ENCODE peak calls at places on chromosomes 12 and 14, in five cellular contexts. Q, F, G, N and W are unnamed samples.
A peak's percentile ranks its signal among the peaks of the same experiment; 100 is the strongest.

GRCh38 chr14:74794947-74795346 is 31.8 kb downstream of the YLPM1 start:
- DNase-seq in Q (no peak), G (no peak), F (no peak), N (no peak), W (no peak)

GRCh38 chr12:62269464-62270228 is 9.4 kb downstream of the USP15 start:
- DNase-seq in Q (no peak), N (no peak), F (no peak), G (no peak), W (no peak)

GRCh38 chr12:110403975-110404675 is 617 bp upstream of the ANAPC7 start:
- DNase-seq in N (peak; percentile 64), G (peak; percentile 79), F (no peak), Q (peak; percentile 68), W (peak; percentile 76)

GRCh38 chr12:98578821-98579220 is 14.7 kb upstream of the SLC25A3 start:
- DNase-seq in G (no peak), F (no peak), N (no peak), Q (no peak), W (no peak)

GRCh38 chr14:106837870-106838269 is 1311.5 kb downstream of the TMEM121 start:
- DNase-seq in F (no peak), Q (no peak), G (no peak), N (no peak), W (no peak)

GRCh38 chr12:47114481-47114892 is 34.7 kb upstream of the AMIGO2 start:
- DNase-seq in Q (no peak), N (no peak), G (no peak), F (no peak), W (no peak)

GRCh38 chr12:117404203-117404853 is 42.9 kb upstream of the NOS1 start:
- DNase-seq in F (no peak), G (no peak), N (no peak), Q (no peak), W (no peak)

GRCh38 chr12:54452628-54453027 is 20.8 kb downstream of the GTSF1 start:
- DNase-seq in F (no peak), Q (no peak), N (no peak), G (no peak), W (no peak)

GRCh38 chr14:58133739-58134138 is 18.3 kb downstream of the ARMH4 start:
- DNase-seq in G (no peak), F (no peak), N (no peak), Q (no peak), W (no peak)

GRCh38 chr12:28257411-28257810 is 67.2 kb downstream of the CCDC91 start:
- DNase-seq in F (no peak), N (no peak), G (no peak), Q (no peak), W (no peak)

GRCh38 chr14:103097244-103097993 is 2.9 kb downstream of the EXOC3L4 start:
- DNase-seq in G (no peak), N (no peak), Q (no peak), F (no peak), W (no peak)

GRCh38 chr14:103096387-103096786 is 1.9 kb downstream of the EXOC3L4 start:
- DNase-seq in G (no peak), F (no peak), Q (no peak), N (no peak), W (no peak)

GRCh38 chr14:103094406-103095209 is at the start of gene EXOC3L4:
- DNase-seq in F (no peak), N (no peak), Q (no peak), G (no peak), W (no peak)

GRCh38 chr14:103093856-103094405 is 594 bp upstream of the EXOC3L4 start:
- DNase-seq in F (no peak), G (no peak), Q (no peak), N (no peak), W (no peak)

GRCh38 chr14:103095210-103095778 is 769 bp downstream of the EXOC3L4 start:
- DNase-seq in G (no peak), F (no peak), Q (no peak), N (no peak), W (no peak)
- H3K27ac ChIP-seq in G (no peak overlapping the region), F (no peak overlapping the region), Q (no peak overlapping the region), N (no peak overlapping the region), W (peak overlapping the region; percentile 63)

GRCh38 chr12:89765959-89766824 is 57.6 kb upstream of the ATP2B1 start:
- DNase-seq in Q (no peak), G (no peak), F (no peak), N (no peak), W (no peak)
- H3K27ac ChIP-seq in Q (no peak overlapping the region), G (no peak overlapping the region), F (no peak overlapping the region), N (no peak overlapping the region), W (no peak overlapping the region)

DNA sequence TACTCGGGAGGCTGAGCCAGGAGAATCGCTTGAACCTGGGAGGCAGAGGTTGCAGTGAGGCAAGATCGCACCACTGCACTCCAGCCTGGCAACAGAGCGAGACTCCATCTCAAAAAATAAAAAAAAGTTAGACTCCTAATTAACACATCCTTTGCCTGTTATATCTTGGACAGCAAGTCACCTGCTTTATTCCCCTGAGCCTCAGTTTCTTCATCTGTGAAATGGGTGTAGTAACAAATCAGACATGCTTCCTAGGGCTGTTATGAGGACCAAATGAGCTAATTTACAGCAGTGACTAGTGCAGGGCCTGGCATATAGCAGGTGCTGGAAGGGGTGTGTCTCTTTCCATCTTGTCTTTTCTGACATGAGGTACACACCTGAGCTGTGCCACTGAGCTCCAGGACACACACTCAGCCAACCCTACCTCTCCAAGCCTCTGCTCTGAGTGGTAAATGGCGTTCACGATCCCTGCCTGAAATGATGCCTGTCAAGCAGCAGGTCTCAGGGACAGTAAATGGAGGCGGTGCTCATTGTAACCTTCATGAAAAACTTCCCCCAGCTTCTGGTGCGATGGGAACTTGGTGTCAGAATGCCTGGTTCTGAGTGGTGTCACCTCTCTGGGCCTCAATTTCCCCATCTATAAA is 31.7 kb downstream of the FOXN4 start:
- DNase-seq in N (no peak), G (no peak), Q (no peak), F (no peak), W (no peak)
- H3K27ac ChIP-seq in N (peak overlapping the region; percentile 80), G (no peak overlapping the region), Q (no peak overlapping the region), F (no peak overlapping the region), W (no peak overlapping the region)

DNA sequence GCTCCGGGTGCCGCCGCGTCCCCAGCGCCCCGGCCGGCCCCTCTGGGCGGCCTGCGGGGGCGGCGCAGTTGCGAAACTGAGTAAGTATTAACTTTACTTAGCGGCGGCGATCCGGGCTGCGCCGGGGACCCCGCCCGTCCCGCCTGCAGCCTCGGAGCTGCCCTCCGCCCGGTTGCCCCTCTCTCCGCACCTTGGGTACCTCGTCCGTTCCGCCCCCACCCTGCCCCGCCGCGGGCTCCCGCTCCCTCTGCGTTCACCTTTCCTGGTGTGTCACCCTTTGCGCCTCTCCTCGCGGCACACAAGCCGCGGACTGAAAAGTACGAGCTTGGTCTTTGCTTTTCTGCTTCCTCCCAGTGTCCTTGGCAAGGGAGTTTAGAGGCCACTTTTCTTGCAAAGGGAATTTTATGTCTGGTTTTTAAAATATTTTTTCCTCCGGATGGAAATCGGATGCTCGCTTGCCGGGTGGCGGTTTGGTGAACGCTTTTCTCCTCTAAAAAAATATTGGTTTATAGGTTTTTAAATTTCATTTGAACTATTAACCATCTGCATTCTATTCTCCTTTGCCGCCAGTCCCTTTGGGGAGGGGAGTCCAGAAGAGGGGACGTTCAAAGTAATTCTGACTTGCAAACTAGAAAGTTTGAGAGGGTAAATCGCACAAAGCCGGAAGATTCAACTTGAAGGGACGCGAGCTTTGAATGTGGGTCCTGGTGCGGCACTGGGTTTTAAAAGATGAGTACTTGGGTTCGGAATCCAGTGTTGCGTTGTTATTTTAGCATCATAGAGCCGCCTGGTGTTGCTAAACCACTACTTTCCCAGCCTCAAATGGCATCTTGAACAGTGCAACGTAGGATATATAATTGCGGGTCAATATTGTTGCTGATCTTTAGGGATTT is 833 bp downstream of the RASSF8 start:
- DNase-seq in F (peak; percentile 15), Q (peak; percentile 71), N (peak; percentile 78), G (peak; percentile 71), W (peak; percentile 45)
- H3K27ac ChIP-seq in F (peak overlapping the region; percentile 96), Q (peak overlapping the region; percentile 95), N (peak overlapping the region; percentile 95), G (peak overlapping the region; percentile 94), W (peak overlapping the region; percentile 99)

DNA sequence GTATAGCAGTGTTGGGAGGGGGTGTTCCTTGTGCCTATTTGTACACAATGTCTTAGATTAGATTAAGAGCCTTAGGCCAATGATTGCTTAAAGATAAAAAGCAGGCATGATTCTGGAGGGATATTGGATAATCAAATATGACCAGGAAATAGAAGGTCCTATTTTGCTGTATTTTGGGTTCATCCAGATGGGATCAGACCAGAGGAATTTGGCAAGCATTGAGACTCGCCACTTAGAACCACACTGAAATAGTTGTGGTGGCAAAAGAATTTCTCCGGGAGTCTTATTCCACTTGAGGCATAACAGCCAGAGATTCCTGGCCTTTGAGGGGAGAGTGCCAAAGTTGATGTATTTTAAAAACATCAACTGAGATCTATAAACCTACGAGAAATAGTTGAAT is 327.2 kb downstream of the RAD51B start:
- DNase-seq in G (no peak), F (no peak), N (no peak), Q (no peak), W (no peak)
- H3K27ac ChIP-seq in G (no peak overlapping the region), F (no peak overlapping the region), N (peak overlapping the region; percentile 92), Q (no peak overlapping the region), W (peak overlapping the region; percentile 89)

GRCh38 chr14:93967637-93968250 is 8.6 kb downstream of the ASB2 start:
- DNase-seq in Q (no peak), F (no peak), G (no peak), N (no peak), W (no peak)
- H3K27ac ChIP-seq in Q (no peak overlapping the region), F (peak overlapping the region; percentile 92), G (no peak overlapping the region), N (no peak overlapping the region), W (peak overlapping the region; percentile 89)

GRCh38 chr14:22598896-22599244 is 770 bp downstream of the ABHD4 start:
- DNase-seq in F (no peak), N (peak; percentile 72), G (no peak), Q (peak; percentile 74), W (no peak)

GRCh38 chr14:22596354-22596879 is 1.7 kb upstream of the ABHD4 start:
- DNase-seq in N (no peak), F (no peak), G (no peak), Q (no peak), W (no peak)

GRCh38 chr14:22598099-22598895 is at the start of gene ABHD4:
- DNase-seq in Q (peak; percentile 79), F (peak; percentile 33), G (peak; percentile 84), N (peak; percentile 80), W (peak; percentile 87)

GRCh38 chr14:22597771-22598098 is 365 bp upstream of the ABHD4 start:
- DNase-seq in G (no peak), F (no peak), N (no peak), Q (no peak), W (no peak)

GRCh38 chr14:22597265-22597664 is 835 bp upstream of the ABHD4 start:
- DNase-seq in N (no peak), G (no peak), F (no peak), Q (no peak), W (no peak)
- H3K27ac ChIP-seq in N (no peak overlapping the region), G (no peak overlapping the region), F (no peak overlapping the region), Q (no peak overlapping the region), W (no peak overlapping the region)